ENCODE peak calls at places on chromosomes 4 and X, in seven cellular contexts. P is T-cell, V is neural crest cell, R is cardiac muscle cell, K is mesenchymal stem cell, H is ELR, B is breast epithelium. L is an unnamed sample.

GRCh38 chr4:186685744-186686143 is 37.9 kb downstream of the FAT1 start:
- DNase-seq in P (no peak), V (no peak), R (peak; percentile 84), K (peak; percentile 89), H (peak; percentile 91), B (no peak), L (no peak)

GRCh38 chrX:129780441-129781105 is 824 bp downstream of the SASH3 start:
- DNase-seq in P (no peak), V (no peak), R (no peak), K (no peak), H (no peak), B (no peak), L (no peak)

GRCh38 chr4:20248155-20248558 is 3.5 kb upstream of the SLIT2 start:
- DNase-seq in P (no peak), V (no peak), R (peak; percentile 84), K (peak; percentile 62), H (peak; percentile 75), B (no peak), L (no peak)

GRCh38 chrX:97310373-97310772 is 426.7 kb downstream of the RPA4 start:
- DNase-seq in P (no peak), V (no peak), R (peak; percentile 27), K (no peak), H (peak; percentile 68), B (no peak), L (no peak)

GRCh38 chrX:56764975-56765791 is 36.1 kb downstream of the NBDY start:
- DNase-seq in P (no peak), V (no peak), R (no peak), K (peak; percentile 1), H (no peak), B (no peak), L (no peak)

GRCh38 chrX:68045008-68045577 is 388.2 kb downstream of the OPHN1 start:
- DNase-seq in P (no peak), V (no peak), R (no peak), K (no peak), H (no peak), B (no peak), L (no peak)

GRCh38 chrX:64395568-64395929 is 297 bp upstream of the MTMR8 start:
- DNase-seq in P (no peak), V (no peak), R (no peak), K (no peak), H (no peak), B (no peak), L (no peak)

GRCh38 chr4:160026720-160027119 is 923.8 kb downstream of the RAPGEF2 start:
- DNase-seq in P (no peak), V (no peak), R (peak; percentile 4), K (peak; percentile 26), H (peak; percentile 78), B (no peak), L (no peak)

GRCh38 chr4:137819964-137820383 is 287.7 kb upstream of the PCDH18 start:
- DNase-seq in P (no peak), V (no peak), R (peak; percentile 79), K (peak; percentile 60), H (peak; percentile 71), B (no peak), L (no peak)

GRCh38 chrX:70433848-70434351 is 10.7 kb upstream of the DLG3 start:
- DNase-seq in P (peak; percentile 41), V (peak; percentile 56), R (peak; percentile 64), K (peak; percentile 62), H (peak; percentile 58), B (peak; percentile 63), L (peak; percentile 80)

GRCh38 chr4:93084599-93085305 is 743.8 kb upstream of the ATOH1 start:
- DNase-seq in P (no peak), V (no peak), R (no peak), K (no peak), H (no peak), B (no peak), L (no peak)

GRCh38 chr4:165686756-165687155 is 186.3 kb upstream of the TLL1 start:
- DNase-seq in P (no peak), V (no peak), R (no peak), K (no peak), H (no peak), B (no peak), L (no peak)

GRCh38 chr4:168831585-168831918 is 178.5 kb downstream of the CBR4 start:
- DNase-seq in P (no peak), V (no peak), R (no peak), K (no peak), H (peak; percentile 30), B (no peak), L (no peak)

GRCh38 chrX:31743004-31743403 is 671.2 kb upstream of the FTHL17 start:
- DNase-seq in P (no peak), V (no peak), R (no peak), K (no peak), H (no peak), B (no peak), L (no peak)

GRCh38 chr4:13208558-13209193 is 275.5 kb downstream of the RAB28 start:
- DNase-seq in P (no peak), V (no peak), R (no peak), K (no peak), H (no peak), B (no peak), L (peak; percentile 22)

GRCh38 chr4:128811571-128812359 is 2.3 kb downstream of the JADE1 start:
- DNase-seq in P (peak; percentile 58), V (peak; percentile 82), R (peak; percentile 95), K (peak; percentile 93), H (peak; percentile 91), B (peak; percentile 76), L (peak; percentile 94)

GRCh38 chrX:153999359-154000037 is 20.2 kb downstream of the IRAK1 start:
- DNase-seq in P (no peak), V (no peak), R (no peak), K (no peak), H (no peak), B (no peak), L (no peak)

GRCh38 chr4:56909083-56909981 is 1.6 kb downstream of the REST start:
- DNase-seq in P (peak; percentile 25), V (peak; percentile 34), R (peak; percentile 64), K (peak; percentile 70), H (peak; percentile 71), B (no peak), L (no peak)

GRCh38 chrX:24332868-24333267 is 19.0 kb upstream of the SUPT20HL2 start:
- DNase-seq in P (no peak), V (no peak), R (peak; percentile 62), K (no peak), H (no peak), B (no peak), L (no peak)

GRCh38 chrX:47030339-47030738 is 47.9 kb upstream of the RGN start:
- DNase-seq in P (no peak), V (peak; percentile 41), R (peak; percentile 73), K (peak; percentile 65), H (peak; percentile 74), B (no peak), L (peak; percentile 69)

GRCh38 chr4:108168672-108169562 is at the start of gene LEF1:
- DNase-seq in P (peak; percentile 65), V (peak; percentile 59), R (peak; percentile 42), K (peak; percentile 65), H (peak; percentile 57), B (no peak), L (peak; percentile 75)

GRCh38 chr4:165580379-165580905 is 201.6 kb downstream of the CPE start:
- DNase-seq in P (no peak), V (no peak), R (peak; percentile 90), K (peak; percentile 90), H (peak; percentile 78), B (no peak), L (no peak)

GRCh38 chrX:68432648-68433047 is 647 bp downstream of the OPHN1 start:
- DNase-seq in P (no peak), V (peak; percentile 1), R (no peak), K (peak; percentile 42), H (peak; percentile 52), B (no peak), L (peak; percentile 73)